ENCODE peak calls at places on chromosomes 16 and 17, in nine cellular contexts. W is AG10803, A is AG04450, K is prostate gland, Z is heart right ventricle, C is Calu3, U is thoracic aorta, F is brain microvascular endothelial cell, E is activated B cell treated with CpG ODN at 0.5 μM for 24 hours. Q is an unnamed sample.

GRCh38 chr17:49694847-49695697 is 12.7 kb downstream of the SLC35B1 start:
- DNase-seq in U (peak), K (peak), F (no peak), A (no peak), Z (peak), C (peak), E (peak), W (peak), Q (peak)

GRCh38 chr17:57861737-57862409 is 12.0 kb upstream of the MRPS23 start:
- DNase-seq in W (peak), A (no peak), E (no peak), F (no peak), C (peak), Z (peak), U (peak), K (peak), Q (peak)

GRCh38 chr17:71919896-71920295 is 200.9 kb upstream of the SOX9 start:
- DNase-seq in W (no peak), C (no peak), U (no peak), Z (no peak), F (no peak), E (no peak), K (no peak), A (no peak), Q (no peak)

GRCh38 chr17:16534236-16534635 is 34.8 kb downstream of the ZNF287 start:
- DNase-seq in W (no peak), F (no peak), E (no peak), C (no peak), A (no peak), K (no peak), U (no peak), Z (no peak), Q (no peak)

GRCh38 chr17:39828443-39828842 is 35.7 kb downstream of the IKZF3 start:
- DNase-seq in Z (no peak), C (peak), K (no peak), A (no peak), U (no peak), W (no peak), E (no peak), F (no peak), Q (no peak)

GRCh38 chr16:84062734-84063640 is 20.4 kb upstream of the SLC38A8 start:
- DNase-seq in F (peak), A (peak), C (peak), E (peak), W (peak), K (peak), U (peak), Z (peak), Q (peak)

GRCh38 chr17:4214142-4214541 is 49.6 kb downstream of the ANKFY1 start:
- DNase-seq in Z (no peak), U (no peak), K (no peak), W (no peak), E (no peak), F (no peak), A (no peak), C (no peak), Q (no peak)

GRCh38 chr16:31327675-31328225 is 27.2 kb upstream of the ITGAX start:
- DNase-seq in F (no peak), A (no peak), C (no peak), K (no peak), E (no peak), Z (no peak), W (no peak), U (no peak), Q (no peak)

GRCh38 chr17:55304171-55304859 is 39.6 kb downstream of the HLF start:
- DNase-seq in W (no peak), C (no peak), U (no peak), A (no peak), F (no peak), Z (no peak), E (no peak), K (no peak), Q (no peak)

GRCh38 chr16:1019934-1020305 is 38.4 kb downstream of the SOX8 start:
- DNase-seq in Z (no peak), A (no peak), F (no peak), E (no peak), W (no peak), C (no peak), U (no peak), K (no peak), Q (peak)

GRCh38 chr17:2025622-2026309 is 632 bp upstream of the RTN4RL1 start:
- DNase-seq in K (peak), U (no peak), E (no peak), A (no peak), Z (peak), W (peak), F (peak), C (peak), Q (peak)

GRCh38 chr16:69166221-69166833 is 20.6 kb upstream of the SNTB2 start:
- DNase-seq in W (no peak), A (peak), C (no peak), F (peak), Z (no peak), U (no peak), E (no peak), K (no peak), Q (peak)

GRCh38 chr17:83176956-83177583 is 97.7 kb downstream of the METRNL start:
- DNase-seq in A (no peak), U (no peak), K (no peak), F (no peak), E (no peak), C (no peak), W (no peak), Z (no peak), Q (no peak)

GRCh38 chr16:17227278-17227677 is 243.5 kb downstream of the XYLT1 start:
- DNase-seq in U (no peak), Z (no peak), A (no peak), F (no peak), C (peak), E (no peak), K (no peak), W (no peak), Q (no peak)

GRCh38 chr17:49898547-49899490 is 51.0 kb upstream of the TAC4 start:
- DNase-seq in F (no peak), Z (no peak), A (no peak), U (no peak), W (no peak), K (no peak), E (no peak), C (peak), Q (peak)

GRCh38 chr17:34107019-34107418 is 148.1 kb upstream of the CCL2 start:
- DNase-seq in E (no peak), Z (no peak), K (no peak), A (no peak), W (no peak), C (no peak), U (no peak), F (no peak), Q (no peak)

GRCh38 chr16:30186782-30187555 is 3.6 kb downstream of the CORO1A start:
- DNase-seq in Z (peak), A (no peak), K (peak), F (peak), W (peak), E (peak), U (no peak), C (no peak), Q (peak)
- TF ChIP-seq CTCF in Z (peak), A (peak), K (peak), F (peak), W (peak), E (no peak), U (peak), C (no peak), Q (peak)

GRCh38 chr16:82440336-82440735 is 186.4 kb upstream of the CDH13 start:
- DNase-seq in E (no peak), Z (no peak), W (no peak), K (no peak), F (no peak), U (no peak), A (no peak), C (no peak), Q (no peak)

DNA sequence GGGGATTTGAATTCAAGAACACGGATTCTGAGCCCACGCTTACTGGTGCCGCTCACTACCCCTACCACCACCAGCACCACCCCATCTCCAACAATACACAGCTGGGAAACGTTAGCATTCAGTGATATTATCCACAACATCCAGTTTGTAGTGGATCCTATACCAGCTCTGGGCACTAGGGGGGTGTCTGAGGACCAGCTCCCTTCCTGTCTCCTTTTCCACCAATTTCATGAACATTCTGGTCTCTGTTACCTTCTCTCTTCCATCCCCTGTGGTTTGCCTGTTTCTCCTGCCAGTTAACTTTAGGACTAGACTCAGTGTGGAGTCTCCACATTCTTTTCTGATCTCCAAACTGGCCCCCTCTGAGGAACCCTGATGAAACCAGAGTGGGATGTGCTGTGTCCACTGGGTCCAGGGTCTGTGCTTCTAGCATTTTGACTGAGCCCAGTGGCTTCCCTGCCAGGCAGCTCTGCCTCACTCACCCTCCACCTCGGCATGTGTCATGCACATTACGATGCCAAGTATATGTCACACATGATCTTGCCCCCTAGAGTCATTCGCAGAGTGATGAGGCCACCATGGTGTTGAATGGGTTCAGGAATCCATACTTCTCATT is 187.0 kb upstream of the CDH13 start:
- DNase-seq in E (no peak), U (no peak), W (peak), K (no peak), A (no peak), F (peak), Z (no peak), C (peak), Q (peak)
- TF ChIP-seq CTCF in E (no peak), U (peak), W (peak), K (no peak), A (peak), F (peak), Z (no peak), C (peak), Q (peak)

GRCh38 chr16:19118938-19119431 is 5.2 kb downstream of the ITPRIPL2 start:
- DNase-seq in K (no peak), U (no peak), A (peak), Z (no peak), C (peak), W (peak), F (peak), E (no peak), Q (peak)

GRCh38 chr16:19116711-19117449 is 3.1 kb downstream of the ITPRIPL2 start:
- DNase-seq in C (peak), F (no peak), W (peak), K (no peak), A (no peak), Z (no peak), U (no peak), E (no peak), Q (peak)

GRCh38 chr16:19114359-19115147 is 789 bp downstream of the ITPRIPL2 start:
- DNase-seq in C (peak), Z (peak), E (peak), U (no peak), F (no peak), W (peak), A (no peak), K (peak), Q (peak)

GRCh38 chr16:19113577-19114358 is at the start of gene ITPRIPL2:
- DNase-seq in W (peak), A (no peak), C (peak), U (peak), F (peak), E (peak), Z (peak), K (peak), Q (peak)

GRCh38 chr16:19115148-19116021 is 1.6 kb downstream of the ITPRIPL2 start:
- DNase-seq in W (no peak), Z (peak), U (no peak), E (no peak), F (no peak), C (no peak), K (no peak), A (no peak), Q (peak)
- TF ChIP-seq CTCF in W (peak), Z (no peak), U (no peak), E (no peak), F (peak), C (no peak), K (no peak), A (peak), Q (peak)

DNA sequence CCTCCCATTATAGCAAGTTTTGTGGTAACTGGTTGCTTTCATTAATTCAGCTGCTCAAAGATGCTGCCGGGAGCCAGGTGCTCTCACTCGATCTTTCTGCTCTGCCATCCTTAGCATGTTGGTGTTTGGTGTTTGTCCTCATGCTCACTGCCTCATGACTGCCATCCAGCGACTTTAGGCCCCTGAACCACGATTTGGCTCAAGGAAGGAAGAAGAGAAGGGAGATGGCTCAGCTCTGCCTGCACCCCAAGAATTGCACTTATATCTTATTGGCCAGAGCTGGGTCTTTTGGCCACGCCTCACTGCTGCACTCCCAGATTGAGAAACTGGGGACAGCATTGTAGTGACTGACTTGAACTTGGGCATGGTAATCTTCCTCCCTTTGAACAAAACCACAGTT is 52.7 kb downstream of the ARSG start:
- DNase-seq in E (no peak), A (no peak), Z (no peak), U (no peak), C (no peak), F (no peak), K (no peak), W (no peak), Q (no peak)
- TF ChIP-seq CTCF in E (no peak), A (no peak), Z (no peak), U (no peak), C (no peak), F (no peak), K (no peak), W (no peak), Q (no peak)

GRCh38 chr17:73872816-73873215 is 228.6 kb upstream of the SDK2 start:
- DNase-seq in F (no peak), E (no peak), W (no peak), U (no peak), Z (no peak), C (no peak), A (no peak), K (no peak), Q (no peak)

GRCh38 chr17:73870035-73870434 is 225.8 kb upstream of the SDK2 start:
- DNase-seq in K (no peak), A (no peak), E (no peak), W (no peak), C (no peak), F (no peak), Z (no peak), U (no peak), Q (no peak)

GRCh38 chr17:73877962-73878361 is 233.7 kb upstream of the SDK2 start:
- DNase-seq in U (no peak), C (no peak), W (no peak), E (no peak), K (no peak), F (no peak), Z (no peak), A (no peak), Q (no peak)

GRCh38 chr17:73875346-73875745 is 231.1 kb upstream of the SDK2 start:
- DNase-seq in C (no peak), U (no peak), Z (no peak), W (no peak), A (no peak), F (no peak), K (no peak), E (no peak), Q (no peak)

GRCh38 chr17:73874008-73874407 is 229.8 kb upstream of the SDK2 start:
- DNase-seq in F (peak), A (no peak), C (no peak), W (no peak), E (no peak), K (no peak), U (no peak), Z (no peak), Q (no peak)
- TF ChIP-seq CTCF in F (no peak), A (no peak), C (no peak), W (no peak), E (no peak), K (no peak), U (no peak), Z (no peak), Q (no peak)

GRCh38 chr16:22671301-22672076 is 142.5 kb upstream of the HS3ST2 start:
- DNase-seq in U (no peak), W (peak), C (no peak), A (no peak), K (no peak), F (no peak), E (no peak), Z (no peak), Q (peak)

GRCh38 chr16:22672830-22673210 is 141.1 kb upstream of the HS3ST2 start:
- DNase-seq in C (no peak), U (no peak), W (no peak), K (no peak), A (no peak), Z (no peak), E (no peak), F (no peak), Q (no peak)

GRCh38 chr16:22670551-22670970 is 143.4 kb upstream of the HS3ST2 start:
- DNase-seq in W (no peak), E (peak), C (peak), A (no peak), F (no peak), Z (no peak), K (no peak), U (no peak), Q (peak)

GRCh38 chr16:22668318-22668717 is 145.6 kb upstream of the HS3ST2 start:
- DNase-seq in E (no peak), C (no peak), Z (no peak), U (no peak), W (no peak), A (no peak), K (no peak), F (no peak), Q (no peak)

GRCh38 chr16:22670044-22670536 is 143.9 kb upstream of the HS3ST2 start:
- DNase-seq in E (no peak), Z (no peak), C (no peak), U (no peak), A (no peak), K (no peak), F (no peak), W (peak), Q (peak)
- TF ChIP-seq CTCF in E (no peak), Z (no peak), C (no peak), U (no peak), A (no peak), K (no peak), F (peak), W (no peak), Q (no peak)

Q was measured in cardiac fibroblast.